ENCODE peak calls at places on chromosomes 4 and X, in five cellular contexts. One of them, this sample, is unnamed.

GRCh38 chrX:21225643-21226042 is 148.6 kb upstream of the CNKSR2 start:
- DNase-seq in SK-N-SH: no peak
- DNase-seq in GM12878: no peak
- DNase-seq in HepG2: no peak
- DNase-seq in K562: no peak
- DNase-seq in this sample: no peak

GRCh38 chrX:131405497-131405896 is 116.4 kb upstream of the IGSF1 start:
- DNase-seq in HepG2: no peak
- DNase-seq in SK-N-SH: no peak
- DNase-seq in K562: peak
- DNase-seq in GM12878: no peak
- DNase-seq in this sample: no peak

GRCh38 chr4:110484767-110485166 is 8.8 kb downstream of the ENPEP start:
- DNase-seq in K562: no peak
- DNase-seq in HepG2: no peak
- DNase-seq in GM12878: no peak
- DNase-seq in SK-N-SH: no peak
- DNase-seq in this sample: peak

GRCh38 chrX:1507511-1508463 is 29.2 kb downstream of the P2RY8 start:
- DNase-seq in GM12878: peak
- DNase-seq in SK-N-SH: no peak
- DNase-seq in HepG2: no peak
- DNase-seq in K562: no peak
- DNase-seq in this sample: peak

GRCh38 chr4:106746451-106746850 is 289.7 kb downstream of the DKK2 start:
- DNase-seq in K562: no peak
- DNase-seq in SK-N-SH: no peak
- DNase-seq in GM12878: no peak
- DNase-seq in HepG2: no peak
- DNase-seq in this sample: no peak

GRCh38 chr4:14768449-14768848 is 233.8 kb upstream of the CPEB2 start:
- DNase-seq in K562: no peak
- DNase-seq in HepG2: no peak
- DNase-seq in GM12878: no peak
- DNase-seq in SK-N-SH: no peak
- DNase-seq in this sample: no peak

GRCh38 chr4:133865606-133866327 is 335.8 kb downstream of the PABPC4L start:
- DNase-seq in K562: peak
- DNase-seq in GM12878: no peak
- DNase-seq in HepG2: peak
- DNase-seq in SK-N-SH: no peak
- DNase-seq in this sample: no peak

GRCh38 chr4:138410266-138410665 is 168.1 kb upstream of the SLC7A11 start:
- DNase-seq in GM12878: no peak
- DNase-seq in SK-N-SH: no peak
- DNase-seq in HepG2: no peak
- DNase-seq in K562: no peak
- DNase-seq in this sample: no peak

GRCh38 chrX:47191331-47191730 is 2.3 kb upstream of the UBA1 start:
- DNase-seq in HepG2: no peak
- DNase-seq in K562: peak
- DNase-seq in SK-N-SH: no peak
- DNase-seq in GM12878: no peak
- DNase-seq in this sample: peak

GRCh38 chr4:11111370-11111769 is 317.3 kb downstream of the HS3ST1 start:
- DNase-seq in GM12878: no peak
- DNase-seq in HepG2: no peak
- DNase-seq in K562: no peak
- DNase-seq in SK-N-SH: no peak
- DNase-seq in this sample: no peak

GRCh38 chr4:119526786-119527550 is 101.6 kb downstream of the PDE5A start:
- DNase-seq in HepG2: peak
- DNase-seq in SK-N-SH: no peak
- DNase-seq in K562: no peak
- DNase-seq in GM12878: no peak
- DNase-seq in this sample: no peak

GRCh38 chr4:76518241-76518640 is 83.2 kb downstream of the SHROOM3 start:
- DNase-seq in SK-N-SH: no peak
- DNase-seq in K562: no peak
- DNase-seq in GM12878: no peak
- DNase-seq in HepG2: no peak
- DNase-seq in this sample: no peak

GRCh38 chr4:173367285-173367684 is 3.5 kb upstream of the SAP30 start:
- DNase-seq in K562: no peak
- DNase-seq in GM12878: no peak
- DNase-seq in SK-N-SH: no peak
- DNase-seq in HepG2: no peak
- DNase-seq in this sample: no peak

GRCh38 chrX:54359408-54359807 is 1.6 kb upstream of the WNK3 start:
- DNase-seq in HepG2: no peak
- DNase-seq in SK-N-SH: no peak
- DNase-seq in GM12878: no peak
- DNase-seq in K562: no peak
- DNase-seq in this sample: no peak

GRCh38 chrX:74063426-74064155 is 240.4 kb upstream of the ZCCHC13 start:
- DNase-seq in GM12878: no peak
- DNase-seq in HepG2: no peak
- DNase-seq in K562: no peak
- DNase-seq in SK-N-SH: no peak
- DNase-seq in this sample: no peak

GRCh38 chr4:19386786-19387185 is 864.9 kb upstream of the SLIT2 start:
- DNase-seq in GM12878: no peak
- DNase-seq in SK-N-SH: no peak
- DNase-seq in HepG2: no peak
- DNase-seq in K562: no peak
- DNase-seq in this sample: no peak

GRCh38 chr4:181176306-181176705 is 1066.9 kb upstream of the TENM3 start:
- DNase-seq in K562: no peak
- DNase-seq in GM12878: no peak
- DNase-seq in HepG2: no peak
- DNase-seq in SK-N-SH: no peak
- DNase-seq in this sample: no peak

GRCh38 chr4:144615182-144615581 is 30.8 kb upstream of the HHIP start:
- DNase-seq in SK-N-SH: no peak
- DNase-seq in K562: no peak
- DNase-seq in HepG2: no peak
- DNase-seq in GM12878: no peak
- DNase-seq in this sample: no peak

GRCh38 chrX:48508400-48509244 is at the start of gene PORCN:
- DNase-seq in HepG2: peak
- DNase-seq in GM12878: peak
- DNase-seq in K562: peak
- DNase-seq in SK-N-SH: peak
- DNase-seq in this sample: no peak

GRCh38 chr4:144179152-144179739 is 38.7 kb upstream of the GYPA start:
- DNase-seq in K562: peak
- DNase-seq in HepG2: no peak
- DNase-seq in SK-N-SH: no peak
- DNase-seq in GM12878: no peak
- DNase-seq in this sample: no peak

GRCh38 chr4:67459164-67459563 is 86.1 kb downstream of the CENPC start:
- DNase-seq in GM12878: no peak
- DNase-seq in SK-N-SH: no peak
- DNase-seq in HepG2: no peak
- DNase-seq in K562: no peak
- DNase-seq in this sample: no peak

GRCh38 chrX:140733766-140734342 is 24.3 kb downstream of the LINC00632 start:
- DNase-seq in SK-N-SH: peak
- DNase-seq in K562: peak
- DNase-seq in GM12878: no peak
- DNase-seq in HepG2: peak
- DNase-seq in this sample: peak

GRCh38 chrX:47483310-47484268 is 567 bp upstream of the ZNF41 start:
- DNase-seq in K562: peak
- DNase-seq in HepG2: peak
- DNase-seq in SK-N-SH: peak
- DNase-seq in GM12878: no peak
- DNase-seq in this sample: no peak

GRCh38 chr4:78971326-78971725 is 32.1 kb upstream of the PAQR3 start:
- DNase-seq in SK-N-SH: no peak
- DNase-seq in HepG2: no peak
- DNase-seq in GM12878: no peak
- DNase-seq in K562: no peak
- DNase-seq in this sample: no peak

GRCh38 chrX:101385795-101386541 is at the start of gene BTK:
- DNase-seq in K562: peak
- DNase-seq in SK-N-SH: no peak
- DNase-seq in GM12878: peak
- DNase-seq in HepG2: no peak
- DNase-seq in this sample: peak

GRCh38 chrX:101383679-101384078 is 2.3 kb downstream of the BTK start:
- DNase-seq in HepG2: no peak
- DNase-seq in GM12878: peak
- DNase-seq in SK-N-SH: no peak
- DNase-seq in K562: peak
- DNase-seq in this sample: no peak

GRCh38 chrX:101386542-101386885 is 523 bp upstream of the BTK start:
- DNase-seq in SK-N-SH: no peak
- DNase-seq in GM12878: no peak
- DNase-seq in HepG2: no peak
- DNase-seq in K562: peak
- DNase-seq in this sample: no peak

GRCh38 chrX:101388604-101389003 is 2.2 kb upstream of the RPL36A start:
- DNase-seq in SK-N-SH: no peak
- DNase-seq in K562: no peak
- DNase-seq in GM12878: no peak
- DNase-seq in HepG2: no peak
- DNase-seq in this sample: no peak

GRCh38 chrX:101385026-101385684 is 836 bp downstream of the BTK start:
- DNase-seq in K562: no peak
- DNase-seq in GM12878: no peak
- DNase-seq in HepG2: no peak
- DNase-seq in SK-N-SH: no peak
- DNase-seq in this sample: no peak
- H3K4me3 ChIP-seq in K562: peak
- H3K4me3 ChIP-seq in GM12878: peak
- H3K4me3 ChIP-seq in HepG2: no peak
- H3K4me3 ChIP-seq in SK-N-SH: no peak
- H3K4me3 ChIP-seq in this sample: peak

GRCh38 chr4:40521957-40522356 is 107.7 kb downstream of the RBM47 start:
- DNase-seq in K562: no peak
- DNase-seq in GM12878: no peak
- DNase-seq in HepG2: no peak
- DNase-seq in SK-N-SH: no peak
- DNase-seq in this sample: no peak

GRCh38 chr4:40516651-40517050 is 113.0 kb downstream of the RBM47 start:
- DNase-seq in HepG2: no peak
- DNase-seq in GM12878: no peak
- DNase-seq in K562: no peak
- DNase-seq in SK-N-SH: no peak
- DNase-seq in this sample: no peak

GRCh38 chr4:40524642-40525041 is 105.0 kb downstream of the RBM47 start:
- DNase-seq in K562: no peak
- DNase-seq in GM12878: no peak
- DNase-seq in SK-N-SH: no peak
- DNase-seq in HepG2: no peak
- DNase-seq in this sample: no peak

GRCh38 chr4:40523581-40523980 is 106.1 kb downstream of the RBM47 start:
- DNase-seq in GM12878: no peak
- DNase-seq in SK-N-SH: no peak
- DNase-seq in K562: no peak
- DNase-seq in HepG2: no peak
- DNase-seq in this sample: no peak

GRCh38 chr4:40520533-40520932 is 109.1 kb downstream of the RBM47 start:
- DNase-seq in HepG2: no peak
- DNase-seq in GM12878: no peak
- DNase-seq in SK-N-SH: no peak
- DNase-seq in K562: no peak
- DNase-seq in this sample: no peak
- TF ChIP-seq GABPA in HepG2: no peak
- TF ChIP-seq GABPA in GM12878: no peak
- TF ChIP-seq GABPA in SK-N-SH: no peak
- TF ChIP-seq GABPA in K562: no peak
- TF ChIP-seq GABPA in this sample: no peak

DNA sequence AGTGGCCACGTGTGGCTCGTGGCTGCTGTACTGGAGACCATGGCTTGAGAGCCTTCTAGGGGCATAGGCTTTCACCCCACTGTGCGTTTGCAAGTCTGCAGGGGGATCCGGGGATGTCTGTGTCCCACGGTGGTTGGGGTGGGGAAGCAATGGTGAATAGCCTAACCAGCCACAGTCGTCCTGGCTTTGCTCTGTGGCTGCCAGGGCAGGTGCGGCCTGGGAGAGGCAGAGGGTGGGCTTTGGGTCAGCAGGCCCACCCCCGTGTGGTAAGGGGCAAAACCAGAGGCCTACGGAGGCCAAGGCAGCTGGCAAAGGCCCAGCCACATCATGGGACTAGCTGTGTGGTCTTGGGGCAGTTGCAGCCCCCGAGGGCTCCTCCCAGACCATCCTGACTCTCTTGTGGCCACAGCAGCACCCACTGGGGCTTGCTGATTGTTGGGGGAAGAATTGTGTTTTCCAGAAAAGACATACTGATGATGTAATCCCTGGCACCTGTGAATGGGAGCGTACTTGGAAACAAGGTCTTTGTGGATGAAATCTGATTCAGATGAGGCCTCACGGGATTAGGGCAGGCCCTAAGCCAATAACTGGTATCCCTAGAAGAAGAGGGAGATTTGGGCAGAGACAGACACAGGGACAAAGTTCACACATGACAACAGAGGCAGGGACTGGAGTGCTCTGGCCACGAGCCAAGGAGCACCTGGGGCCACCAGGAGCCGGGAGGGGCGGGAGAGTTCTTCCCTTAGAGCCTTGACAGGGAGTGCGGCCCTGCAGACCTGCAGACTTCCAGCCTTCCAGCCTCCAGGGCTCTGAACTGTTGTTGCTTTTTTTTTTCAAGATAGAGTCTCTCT is 2.9 kb downstream of the CPZ start:
- DNase-seq in HepG2: no peak
- DNase-seq in GM12878: no peak
- DNase-seq in SK-N-SH: no peak
- DNase-seq in K562: no peak
- DNase-seq in this sample: no peak
- TF ChIP-seq REST in HepG2: no peak
- TF ChIP-seq REST in GM12878: no peak
- TF ChIP-seq REST in SK-N-SH: no peak
- TF ChIP-seq REST in K562: no peak
- TF ChIP-seq REST in this sample: no peak

DNA sequence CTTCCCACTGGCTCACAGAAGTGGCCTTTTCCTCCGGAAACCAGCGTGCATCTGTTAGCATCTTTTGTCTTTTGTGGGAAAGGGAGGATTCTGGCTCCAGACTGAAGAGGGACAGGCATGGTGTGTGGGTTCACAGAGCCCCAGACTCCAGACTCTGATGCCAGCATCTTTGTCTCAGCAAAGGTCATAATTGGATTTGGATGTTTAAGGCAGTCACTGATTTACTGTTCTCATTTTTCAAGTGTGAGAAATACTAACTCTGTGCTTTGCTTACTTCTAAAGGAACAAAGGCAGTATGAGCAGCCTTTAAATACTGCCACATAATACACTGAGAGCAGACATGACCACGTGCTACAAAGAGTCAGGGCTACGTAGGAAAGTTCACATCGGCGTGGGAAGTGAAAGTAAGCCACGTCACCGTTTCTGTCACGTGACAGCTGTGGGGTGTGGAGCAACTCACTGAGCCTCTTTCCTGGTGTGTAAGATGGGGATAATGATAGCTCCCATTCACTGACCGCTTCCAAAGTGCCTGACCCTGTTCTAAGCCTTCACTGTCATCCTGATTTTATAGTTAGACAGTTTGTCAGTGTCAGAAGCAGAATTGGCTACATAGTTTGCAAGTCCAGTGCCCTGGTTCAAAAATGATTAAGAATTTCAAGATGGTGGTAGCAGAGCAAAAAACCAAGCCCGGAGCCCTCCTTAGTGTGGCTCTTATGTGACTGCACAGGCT is 24.8 kb upstream of the TMSB4X start:
- DNase-seq in HepG2: no peak
- DNase-seq in GM12878: peak
- DNase-seq in K562: peak
- DNase-seq in SK-N-SH: no peak
- DNase-seq in this sample: peak
- H3K4me3 ChIP-seq in HepG2: no peak
- H3K4me3 ChIP-seq in GM12878: peak
- H3K4me3 ChIP-seq in K562: no peak
- H3K4me3 ChIP-seq in SK-N-SH: no peak
- H3K4me3 ChIP-seq in this sample: peak